ENCODE peak calls at places on chromosomes 13 and 19, in ten cellular contexts. Q is effector memory CD4-positive, alpha-beta T cell; G is thoracic aorta; Z is AG04449; I is AG04450; J is CD4-positive, alpha-beta memory T cell; M is left ventricle myocardium inferior; B is endodermal cell; O is CD8-positive, alpha-beta memory T cell; D is AG10803. K is an unnamed sample.

GRCh38 chr13:51125495-51126226 is 14.6 kb upstream of the C13orf42 start:
- DNase-seq in I (peak), O (no peak), M (peak), Z (no peak), D (peak), J (peak), Q (peak), B (peak), G (no peak), K (peak)

GRCh38 chr13:74229242-74229641 is 95.0 kb upstream of the KLF12 start:
- DNase-seq in I (no peak), Z (no peak), B (no peak), O (no peak), D (no peak), J (no peak), G (no peak), M (no peak), Q (no peak), K (no peak)

GRCh38 chr13:36453518-36453917 is 21.2 kb downstream of the CCNA1 start:
- DNase-seq in J (no peak), G (no peak), Q (no peak), I (no peak), B (no peak), O (no peak), M (no peak), D (peak), Z (no peak), K (no peak)

GRCh38 chr19:14059093-14059480 is 2.8 kb downstream of the PALM3 start:
- DNase-seq in J (peak), O (peak), I (no peak), G (no peak), Q (peak), Z (no peak), D (no peak), M (no peak), B (peak), K (no peak)

GRCh38 chr13:75050419-75051066 is 431.4 kb downstream of the TBC1D4 start:
- DNase-seq in B (no peak), O (no peak), Z (peak), I (no peak), D (peak), G (no peak), Q (no peak), M (no peak), J (no peak), K (peak)

GRCh38 chr19:18020212-18021067 is 12.5 kb downstream of the ARRDC2 start:
- DNase-seq in B (no peak), I (no peak), D (peak), J (no peak), G (peak), Z (no peak), O (no peak), Q (no peak), M (peak), K (peak)

GRCh38 chr19:31348416-31349159 is 648 bp downstream of the TSHZ3 start:
- DNase-seq in I (no peak), G (no peak), O (no peak), M (peak), B (peak), J (no peak), Z (no peak), Q (no peak), D (peak), K (no peak)

GRCh38 chr13:52399708-52400107 is 6.3 kb downstream of the THSD1 start:
- DNase-seq in Z (no peak), Q (no peak), G (no peak), B (no peak), M (no peak), J (no peak), I (no peak), O (no peak), D (no peak), K (no peak)

GRCh38 chr13:78589206-78589605 is 14.1 kb downstream of the POU4F1 start:
- DNase-seq in M (peak), J (no peak), B (peak), O (no peak), Q (no peak), D (no peak), G (no peak), Z (no peak), I (no peak), K (no peak)

GRCh38 chr19:43354305-43354627 is 780 bp downstream of the CD177 start:
- DNase-seq in O (no peak), Q (no peak), B (peak), I (no peak), G (no peak), J (no peak), D (no peak), M (no peak), Z (no peak), K (no peak)

GRCh38 chr19:18672606-18673337 is 10.7 kb upstream of the CRTC1 start:
- DNase-seq in M (no peak), O (no peak), J (no peak), I (no peak), G (no peak), B (no peak), D (peak), Q (no peak), Z (no peak), K (no peak)

GRCh38 chr13:97849305-97849704 is 104.2 kb upstream of the IPO5 start:
- DNase-seq in M (no peak), J (no peak), I (peak), D (peak), B (peak), Q (no peak), O (no peak), Z (no peak), G (no peak), K (no peak)
- H3K4me3 ChIP-seq in M (no peak), J (no peak), I (no peak), D (no peak), B (no peak), Q (no peak), O (no peak), Z (no peak), G (no peak), K (no peak)

GRCh38 chr19:16435999-16436650 is 35.6 kb downstream of the EPS15L1 start:
- DNase-seq in O (no peak), Z (no peak), M (no peak), G (no peak), D (peak), B (no peak), Q (no peak), I (no peak), J (no peak), K (no peak)
- H3K4me3 ChIP-seq in O (no peak), Z (no peak), M (no peak), G (no peak), D (peak), B (no peak), Q (no peak), I (no peak), J (no peak), K (no peak)

DNA sequence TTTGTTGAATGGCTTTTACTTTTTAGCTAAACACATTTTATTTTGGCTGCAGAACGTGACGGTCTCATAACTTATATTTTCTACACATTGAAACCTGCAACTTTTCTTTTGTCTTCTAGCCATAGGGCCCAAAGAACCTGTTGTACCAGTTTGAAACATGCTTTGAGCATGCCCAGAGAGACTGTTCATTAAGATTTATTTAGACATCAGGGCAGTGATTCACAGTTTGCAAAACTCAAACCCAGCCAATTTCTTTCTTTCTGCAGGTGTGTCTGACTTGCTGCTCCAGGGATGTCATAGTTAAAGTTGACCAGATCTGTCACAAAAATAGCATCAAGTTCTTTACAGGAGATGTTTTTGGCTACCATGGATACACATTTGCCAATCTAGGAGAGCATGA is 22.0 kb downstream of the SAE1 start:
- DNase-seq in D (no peak), Q (no peak), G (no peak), J (no peak), I (no peak), Z (no peak), B (no peak), M (no peak), O (no peak), K (no peak)
- H3K4me3 ChIP-seq in D (no peak), Q (no peak), G (no peak), J (no peak), I (no peak), Z (no peak), B (peak), M (no peak), O (no peak), K (no peak)

GRCh38 chr13:109700176-109700575 is 86.2 kb downstream of the IRS2 start:
- DNase-seq in B (peak), I (no peak), J (no peak), O (no peak), M (peak), D (peak), Q (no peak), G (no peak), Z (no peak), K (peak)
- H3K4me3 ChIP-seq in B (no peak), I (no peak), J (no peak), O (no peak), M (no peak), D (no peak), Q (no peak), G (no peak), Z (no peak), K (no peak)

DNA sequence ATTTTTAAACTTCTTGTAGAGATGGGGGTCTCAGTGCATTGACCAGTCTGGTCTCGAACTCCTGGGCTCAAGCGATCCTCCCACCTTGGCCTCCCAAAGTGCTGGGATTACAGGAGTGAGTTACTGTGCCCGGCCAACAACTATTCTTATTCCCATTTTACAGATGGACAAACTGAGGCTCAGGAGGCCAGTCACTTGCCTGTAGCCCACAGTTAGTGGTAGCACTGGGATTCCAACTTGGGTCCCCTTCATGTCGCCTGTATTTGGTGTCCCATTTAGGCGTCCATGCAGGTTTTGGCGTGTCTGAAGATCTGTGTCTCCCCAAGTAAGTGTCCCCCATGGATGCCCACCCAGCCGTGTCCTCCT is 791 bp upstream of the AXL start:
- DNase-seq in Z (no peak), Q (no peak), I (no peak), J (no peak), D (no peak), G (no peak), B (no peak), M (no peak), O (no peak), K (no peak)
- H3K4me3 ChIP-seq in Z (peak), Q (no peak), I (peak), J (no peak), D (peak), G (peak), B (peak), M (peak), O (no peak), K (peak)

DNA sequence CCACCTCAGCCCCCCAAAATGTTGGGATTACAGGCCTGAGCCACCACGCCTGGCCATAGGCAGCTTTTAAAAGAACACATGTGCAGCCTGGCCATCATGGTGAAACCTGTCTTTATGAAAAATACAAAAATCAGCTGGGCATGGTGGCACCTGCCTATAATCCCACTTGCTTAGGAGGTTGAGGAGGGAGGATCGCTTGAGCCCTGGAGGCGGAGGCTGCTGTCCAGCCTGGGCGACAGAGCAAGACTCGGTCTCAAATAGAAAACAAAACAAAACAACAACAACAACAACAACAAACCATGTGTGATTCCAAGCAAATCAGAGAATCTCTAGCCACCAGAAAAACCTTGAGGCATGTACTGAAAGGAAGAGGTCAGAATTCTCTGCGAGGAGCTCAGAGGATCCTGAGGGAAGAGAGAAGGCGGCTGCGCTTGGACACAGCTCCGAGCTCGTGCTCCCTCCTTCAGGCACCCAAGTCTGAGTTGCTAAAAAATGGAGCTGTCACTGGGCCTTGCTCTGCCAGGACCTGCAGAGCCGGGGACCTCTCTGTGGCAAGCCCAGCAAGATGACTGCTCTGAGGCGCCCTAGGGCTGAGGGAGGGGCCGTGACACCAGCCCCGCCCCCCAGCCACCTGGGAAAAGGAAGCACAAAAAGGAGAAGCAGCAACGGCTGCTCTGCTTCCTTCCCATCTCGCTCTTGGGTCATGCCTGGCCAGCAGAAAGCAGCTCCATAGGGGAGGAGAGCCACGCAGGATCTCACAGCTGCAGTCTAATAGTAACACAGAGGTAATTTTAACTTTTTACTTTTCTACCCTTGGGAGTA is at the start of gene ARL11:
- DNase-seq in Q (peak), D (no peak), J (peak), G (no peak), Z (no peak), I (no peak), M (peak), B (peak), O (peak), K (no peak)
- H3K4me3 ChIP-seq in Q (peak), D (no peak), J (peak), G (peak), Z (no peak), I (no peak), M (peak), B (no peak), O (peak), K (no peak)

GRCh38 chr19:4910594-4911273 is 1.4 kb downstream of the UHRF1 start:
- DNase-seq in B (no peak), M (no peak), O (no peak), D (peak), G (no peak), Z (no peak), Q (no peak), J (no peak), I (no peak), K (no peak)

GRCh38 chr19:4909897-4910593 is 744 bp downstream of the UHRF1 start:
- DNase-seq in Q (peak), J (peak), B (peak), D (peak), G (peak), O (peak), M (peak), Z (no peak), I (peak), K (peak)

GRCh38 chr19:4909172-4909896 is at the start of gene UHRF1:
- DNase-seq in O (no peak), G (no peak), B (peak), Z (no peak), I (no peak), M (no peak), D (no peak), J (no peak), Q (no peak), K (no peak)

GRCh38 chr19:4911786-4912672 is 2.7 kb downstream of the UHRF1 start:
- DNase-seq in Q (peak), M (peak), O (peak), I (peak), B (peak), J (peak), Z (peak), D (peak), G (peak), K (peak)

GRCh38 chr19:4911314-4911713 is 2.0 kb downstream of the UHRF1 start:
- DNase-seq in D (peak), G (no peak), Z (no peak), M (no peak), Q (no peak), B (no peak), O (no peak), I (no peak), J (no peak), K (no peak)
- H3K4me3 ChIP-seq in D (peak), G (peak), Z (peak), M (peak), Q (peak), B (peak), O (peak), I (peak), J (peak), K (peak)

GRCh38 chr13:72507394-72508199 is 219.8 kb downstream of the MZT1 start:
- DNase-seq in D (no peak), J (no peak), I (no peak), G (no peak), M (no peak), B (no peak), Z (no peak), O (no peak), Q (no peak), K (no peak)
- H3K4me3 ChIP-seq in D (peak), J (no peak), I (no peak), G (no peak), M (peak), B (no peak), Z (no peak), O (no peak), Q (no peak), K (peak)

GRCh38 chr19:37931941-37932655 is 25.1 kb downstream of the SIPA1L3 start:
- DNase-seq in I (peak), D (peak), B (peak), Q (no peak), M (peak), Z (no peak), G (peak), J (no peak), O (no peak), K (no peak)
- H3K4me3 ChIP-seq in I (peak), D (peak), B (peak), Q (no peak), M (peak), Z (peak), G (peak), J (no peak), O (no peak), K (peak)

GRCh38 chr13:37870895-37871550 is 1.5 kb upstream of the TRPC4 start:
- DNase-seq in D (peak), I (no peak), Q (no peak), Z (no peak), J (no peak), M (no peak), O (no peak), B (peak), G (no peak), K (peak)

GRCh38 chr13:37869506-37869755 is 141 bp downstream of the TRPC4 start:
- DNase-seq in Z (no peak), J (no peak), O (no peak), Q (no peak), B (peak), M (no peak), I (no peak), D (no peak), G (no peak), K (no peak)

GRCh38 chr13:37868691-37869505 is 674 bp downstream of the TRPC4 start:
- DNase-seq in B (peak), Z (no peak), I (no peak), M (no peak), O (no peak), D (peak), J (no peak), G (no peak), Q (no peak), K (no peak)

GRCh38 chr13:37869756-37870488 is at the start of gene TRPC4:
- DNase-seq in G (no peak), M (peak), Q (no peak), O (no peak), Z (no peak), J (no peak), B (peak), D (peak), I (no peak), K (no peak)

DNA sequence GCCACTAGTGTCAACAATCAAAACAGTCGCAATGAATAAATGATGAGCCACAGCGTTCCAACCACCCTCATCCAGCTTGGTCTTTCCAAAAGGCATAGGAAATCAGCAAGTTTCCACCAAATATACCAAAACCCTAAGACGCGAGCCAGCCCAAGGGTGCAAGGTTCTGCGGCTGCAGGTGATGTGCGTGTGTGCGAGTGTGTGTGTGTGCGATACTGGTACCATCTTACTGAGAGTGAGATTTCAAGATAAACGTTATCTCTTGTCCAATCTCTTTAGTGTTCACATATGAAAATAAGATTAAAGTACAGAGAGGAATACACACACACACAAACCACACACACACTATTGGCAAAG is 895 bp upstream of the TRPC4 start:
- DNase-seq in O (no peak), G (no peak), J (no peak), Z (no peak), D (no peak), B (no peak), M (no peak), Q (no peak), I (no peak), K (no peak)
- H3K4me3 ChIP-seq in O (no peak), G (peak), J (no peak), Z (peak), D (peak), B (peak), M (peak), Q (no peak), I (peak), K (peak)

K was measured in skeletal muscle cell.